ENCODE peak calls at places on chromosomes 2 and 18, in six cellular contexts. S is right lobe of liver, L is A549, I is upper lobe of left lung, G is heart left ventricle, O is gastrocnemius medialis. H is an unnamed sample.
A peak's percentile ranks its signal among the peaks of the same experiment; 100 is the strongest.

GRCh38 chr2:219058541-219059374 is 2.0 kb downstream of the IHH start:
- ATAC-seq in I (peak; percentile 71), L (peak; percentile 51), G (peak; percentile 67), O (no peak), S (peak; percentile 87), H (no peak)

GRCh38 chr2:11224887-11225286 is 69.6 kb downstream of the SLC66A3 start:
- ATAC-seq in O (no peak), G (no peak), L (no peak), S (no peak), I (peak; percentile 16), H (no peak)

GRCh38 chr2:101473581-101473910 is 1.4 kb downstream of the RFX8 start:
- ATAC-seq in O (no peak), L (no peak), G (no peak), I (no peak), S (no peak), H (peak; percentile 42)

GRCh38 chr2:69471793-69472192 is 34.6 kb upstream of the NFU1 start:
- ATAC-seq in G (no peak), I (no peak), L (no peak), O (no peak), S (no peak), H (no peak)

GRCh38 chr18:37135177-37135576 is 306.2 kb downstream of the KIAA1328 start:
- ATAC-seq in O (no peak), I (no peak), L (no peak), S (no peak), G (no peak), H (no peak)

GRCh38 chr18:7877609-7878008 is 310.5 kb downstream of the PTPRM start:
- ATAC-seq in S (peak; percentile 91), O (peak; percentile 87), L (peak; percentile 96), I (no peak), G (no peak), H (no peak)

GRCh38 chr2:19632327-19633040 is 269.3 kb downstream of the TTC32 start:
- ATAC-seq in S (no peak), G (peak; percentile 92), O (peak; percentile 92), I (peak; percentile 29), L (no peak), H (peak; percentile 63)

GRCh38 chr2:160271166-160272086 is 71.4 kb upstream of the ITGB6 start:
- ATAC-seq in G (peak; percentile 15), O (no peak), I (peak; percentile 9), L (no peak), S (no peak), H (no peak)

GRCh38 chr18:24456549-24456948 is 3.9 kb upstream of the HRH4 start:
- ATAC-seq in S (no peak), G (no peak), O (no peak), I (no peak), L (no peak), H (no peak)

GRCh38 chr18:3379685-3380084 is 70.3 kb upstream of the TGIF1 start:
- ATAC-seq in L (no peak), G (no peak), S (no peak), I (no peak), O (no peak), H (no peak)

GRCh38 chr2:225400546-225400945 is 1.0 kb downstream of the NYAP2 start:
- ATAC-seq in L (no peak), O (no peak), I (no peak), S (no peak), G (no peak), H (no peak)

GRCh38 chr2:72993585-72994280 is 76.4 kb downstream of the EMX1 start:
- ATAC-seq in L (peak; percentile 21), S (peak; percentile 22), I (no peak), G (no peak), O (no peak), H (no peak)

GRCh38 chr2:65349863-65350262 is 82.5 kb downstream of the SPRED2 start:
- ATAC-seq in G (peak; percentile 60), S (peak; percentile 50), I (no peak), O (no peak), L (no peak), H (no peak)

GRCh38 chr2:24818721-24819167 is 25.5 kb downstream of the CENPO start:
- ATAC-seq in O (no peak), G (peak; percentile 29), I (no peak), S (no peak), L (no peak), H (no peak)

GRCh38 chr2:719734-720133 is 42.5 kb upstream of the TMEM18 start:
- ATAC-seq in L (no peak), G (no peak), O (no peak), I (no peak), S (no peak), H (no peak)
- TF ChIP-seq POLR2A in L (no peak), G (no peak), O (no peak), I (no peak), S (no peak), H (no peak)

DNA sequence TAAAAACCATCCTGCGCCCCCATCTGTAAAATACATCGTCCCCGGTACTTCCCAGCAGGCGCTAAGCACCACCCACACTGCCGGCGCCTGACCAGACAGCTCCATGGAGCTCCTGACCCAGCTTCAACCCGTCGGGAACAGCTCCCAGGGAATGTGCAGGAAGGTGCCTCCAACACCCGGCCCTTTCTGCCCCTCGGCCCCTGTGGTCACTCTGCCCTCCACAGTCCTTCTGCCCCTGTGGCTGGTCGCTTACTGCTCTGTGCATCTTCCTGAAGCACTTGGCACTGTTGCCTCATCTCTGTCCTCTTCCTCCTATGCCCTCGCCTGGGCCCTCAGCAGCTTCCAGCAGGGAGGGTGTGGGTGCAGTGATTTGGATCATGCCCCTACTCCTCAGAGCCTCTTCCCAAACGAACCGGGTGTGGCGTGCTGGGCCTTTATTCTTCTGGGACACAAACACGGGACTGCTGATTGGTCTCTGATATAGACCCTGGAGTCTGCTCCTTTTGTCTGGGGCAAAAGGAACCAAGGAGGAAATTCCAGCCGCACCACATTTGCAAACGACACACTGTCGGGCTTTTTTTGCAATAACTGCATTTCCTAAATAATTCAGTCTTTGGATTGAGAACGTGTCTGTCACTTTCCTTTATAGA is 66.0 kb downstream of the ADI1 start:
- ATAC-seq in O (peak; percentile 15), I (peak; percentile 17), S (no peak), L (no peak), G (peak; percentile 64), H (no peak)
- TF ChIP-seq POLR2A in O (no peak), I (no peak), S (no peak), L (no peak), G (no peak), H (no peak)

DNA sequence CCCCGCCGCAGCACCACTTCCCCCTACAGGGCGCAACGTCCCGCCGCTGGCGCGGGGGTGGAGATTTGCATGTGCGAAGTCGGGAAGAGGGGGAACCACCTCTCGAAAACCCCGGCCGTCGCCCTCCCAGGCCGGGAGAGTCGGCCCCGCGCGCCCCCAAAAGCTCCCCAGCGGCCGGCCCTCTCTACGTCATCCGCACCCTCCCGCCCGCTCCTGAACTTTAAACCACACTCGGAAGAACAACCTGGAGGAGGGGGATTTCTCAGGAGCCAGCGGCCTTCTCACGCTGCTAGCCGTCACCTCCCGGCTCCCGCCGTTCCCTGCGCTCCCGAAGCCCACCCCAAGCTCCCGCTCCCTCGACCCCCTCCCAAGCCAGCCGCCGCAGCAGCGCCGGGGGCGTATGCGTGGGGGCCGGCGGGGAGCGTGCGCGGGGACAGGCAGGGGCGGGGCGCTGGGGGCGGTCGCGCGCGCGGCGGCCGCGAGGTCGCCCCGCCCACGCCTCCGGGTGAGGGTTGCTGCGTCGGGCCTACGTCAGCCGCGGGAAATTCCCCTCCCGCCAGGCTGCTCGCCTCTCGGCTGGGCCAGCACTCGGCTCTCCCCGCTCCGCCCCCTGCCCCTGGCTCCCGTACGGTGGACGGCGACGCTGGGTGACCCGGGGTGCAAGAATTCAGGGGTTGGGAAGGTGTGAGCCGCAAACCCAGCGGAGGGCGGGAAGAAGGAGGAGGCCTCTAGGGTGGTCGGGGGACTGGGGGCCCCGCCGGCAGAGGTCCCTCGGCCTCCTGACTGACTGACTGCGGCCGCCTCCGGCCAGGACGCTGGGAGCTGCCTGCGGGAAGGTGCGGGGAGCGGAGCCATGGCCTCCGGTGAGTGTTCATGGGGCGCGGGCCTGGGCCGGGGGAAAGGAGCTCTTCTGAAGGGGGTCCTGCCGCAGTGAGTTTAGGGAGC is at the start of gene REL:
- ATAC-seq in I (peak; percentile 98), L (peak; percentile 94), G (peak; percentile 97), O (peak; percentile 92), S (peak; percentile 95), H (peak; percentile 98)
- TF ChIP-seq POLR2A in I (peak; percentile 11), L (no peak), G (peak; percentile 75), O (peak; percentile 89), S (peak; percentile 95), H (peak; percentile 81)

DNA sequence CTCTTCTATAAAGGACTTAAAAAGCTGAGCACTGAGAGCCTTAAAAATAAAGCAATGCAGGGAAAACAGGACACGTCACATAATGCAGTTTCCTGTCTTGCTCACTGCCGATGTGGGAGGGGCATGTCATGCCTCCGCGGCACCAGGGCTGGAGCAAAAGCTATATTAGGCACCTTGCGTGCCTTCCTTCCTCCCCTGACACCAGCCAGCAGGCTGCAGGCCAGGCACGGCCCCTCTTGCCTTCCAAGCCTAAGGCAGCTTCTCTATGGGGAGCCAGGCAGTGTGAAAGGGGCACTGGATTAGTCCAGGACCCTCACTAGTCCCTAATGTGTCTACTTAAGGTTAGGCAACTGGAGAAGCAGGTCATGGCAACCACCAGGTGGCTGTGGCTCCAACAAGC is 26.3 kb downstream of the MRPL35 start:
- ATAC-seq in S (peak; percentile 62), G (peak; percentile 88), I (no peak), L (no peak), O (peak; percentile 76), H (peak; percentile 78)
- TF ChIP-seq POLR2A in S (no peak), G (no peak), I (no peak), L (no peak), O (no peak), H (peak; percentile 9)

GRCh38 chr2:241227635-241227993 is 39.1 kb downstream of the ANO7 start:
- ATAC-seq in L (no peak), G (no peak), O (no peak), S (no peak), I (no peak), H (no peak)
- TF ChIP-seq POLR2A in L (no peak), G (no peak), O (no peak), S (no peak), I (no peak), H (no peak)